ENCODE peak calls at places on chromosome 2, in seven cellular contexts. One of them, this sample, is unnamed.

GRCh38 chr2:220165401-220165800 is 538.0 kb downstream of the SLC4A3 start:
- DNase-seq in ACHN: no peak
- DNase-seq in activated T-helper 1 cell treated with Interleukin-2 at 50 U/mL for 16 hours: no peak
- DNase-seq in G401: no peak
- DNase-seq in dorsolateral prefrontal cortex: no peak
- DNase-seq in RPMI7951: no peak
- DNase-seq in iris pigment epithelial cell: no peak
- DNase-seq in this sample: peak; percentile 18

GRCh38 chr2:166314022-166314759 is 61.6 kb downstream of the SCN9A start:
- DNase-seq in dorsolateral prefrontal cortex: no peak
- DNase-seq in G401: no peak
- DNase-seq in ACHN: no peak
- DNase-seq in RPMI7951: peak; percentile 2
- DNase-seq in iris pigment epithelial cell: peak; percentile 92
- DNase-seq in activated T-helper 1 cell treated with Interleukin-2 at 50 U/mL for 16 hours: no peak
- DNase-seq in this sample: peak; percentile 78

GRCh38 chr2:86633094-86633740 is 9.6 kb upstream of the RNF103 start:
- DNase-seq in activated T-helper 1 cell treated with Interleukin-2 at 50 U/mL for 16 hours: no peak
- DNase-seq in RPMI7951: no peak
- DNase-seq in iris pigment epithelial cell: no peak
- DNase-seq in ACHN: no peak
- DNase-seq in dorsolateral prefrontal cortex: peak; percentile 87
- DNase-seq in G401: peak; percentile 93
- DNase-seq in this sample: no peak

GRCh38 chr2:180723712-180724111 is 256.7 kb upstream of the UBE2E3 start:
- DNase-seq in iris pigment epithelial cell: no peak
- DNase-seq in ACHN: no peak
- DNase-seq in activated T-helper 1 cell treated with Interleukin-2 at 50 U/mL for 16 hours: no peak
- DNase-seq in G401: no peak
- DNase-seq in dorsolateral prefrontal cortex: no peak
- DNase-seq in RPMI7951: no peak
- DNase-seq in this sample: no peak

GRCh38 chr2:202051499-202052161 is 18.0 kb downstream of the FZD7 start:
- DNase-seq in RPMI7951: peak; percentile 52
- DNase-seq in dorsolateral prefrontal cortex: peak; percentile 18
- DNase-seq in ACHN: no peak
- DNase-seq in activated T-helper 1 cell treated with Interleukin-2 at 50 U/mL for 16 hours: no peak
- DNase-seq in G401: peak; percentile 54
- DNase-seq in iris pigment epithelial cell: no peak
- DNase-seq in this sample: no peak

GRCh38 chr2:236644502-236644911 is 74.9 kb downstream of the ACKR3 start:
- DNase-seq in ACHN: no peak
- DNase-seq in dorsolateral prefrontal cortex: no peak
- DNase-seq in RPMI7951: no peak
- DNase-seq in activated T-helper 1 cell treated with Interleukin-2 at 50 U/mL for 16 hours: no peak
- DNase-seq in iris pigment epithelial cell: no peak
- DNase-seq in G401: no peak
- DNase-seq in this sample: no peak

GRCh38 chr2:106956416-106956815 is 70.4 kb upstream of the ST6GAL2 start:
- DNase-seq in ACHN: no peak
- DNase-seq in iris pigment epithelial cell: peak; percentile 63
- DNase-seq in activated T-helper 1 cell treated with Interleukin-2 at 50 U/mL for 16 hours: no peak
- DNase-seq in RPMI7951: peak; percentile 92
- DNase-seq in dorsolateral prefrontal cortex: peak; percentile 4
- DNase-seq in G401: peak; percentile 72
- DNase-seq in this sample: no peak

GRCh38 chr2:23432531-23432930 is 47.6 kb downstream of the KLHL29 start:
- DNase-seq in activated T-helper 1 cell treated with Interleukin-2 at 50 U/mL for 16 hours: no peak
- DNase-seq in G401: no peak
- DNase-seq in iris pigment epithelial cell: no peak
- DNase-seq in dorsolateral prefrontal cortex: no peak
- DNase-seq in RPMI7951: no peak
- DNase-seq in ACHN: no peak
- DNase-seq in this sample: no peak

GRCh38 chr2:241801611-241802420 is 7.2 kb upstream of the NEU4 start:
- DNase-seq in RPMI7951: no peak
- DNase-seq in iris pigment epithelial cell: no peak
- DNase-seq in activated T-helper 1 cell treated with Interleukin-2 at 50 U/mL for 16 hours: no peak
- DNase-seq in G401: no peak
- DNase-seq in dorsolateral prefrontal cortex: no peak
- DNase-seq in ACHN: no peak
- DNase-seq in this sample: no peak

GRCh38 chr2:30955516-30956132 is 148.4 kb upstream of the CAPN13 start:
- DNase-seq in G401: no peak
- DNase-seq in activated T-helper 1 cell treated with Interleukin-2 at 50 U/mL for 16 hours: no peak
- DNase-seq in RPMI7951: no peak
- DNase-seq in dorsolateral prefrontal cortex: no peak
- DNase-seq in ACHN: no peak
- DNase-seq in iris pigment epithelial cell: no peak
- DNase-seq in this sample: no peak

GRCh38 chr2:226800941-226801784 is 1.5 kb upstream of the IRS1 start:
- DNase-seq in ACHN: peak; percentile 93
- DNase-seq in activated T-helper 1 cell treated with Interleukin-2 at 50 U/mL for 16 hours: peak; percentile 48
- DNase-seq in dorsolateral prefrontal cortex: peak; percentile 97
- DNase-seq in RPMI7951: peak; percentile 86
- DNase-seq in G401: peak; percentile 96
- DNase-seq in iris pigment epithelial cell: peak; percentile 89
- DNase-seq in this sample: peak; percentile 90

This sample was measured in renal cortical epithelial cell.